ENCODE peak calls at places on chromosomes 13 and 19, in nine cellular contexts. One of them, this sample, is unnamed.

GRCh38 chr19:41821003-41821735 is 23.3 kb downstream of the LYPD4 start:
- DNase-seq in esophagus muscularis mucosa: no peak
- DNase-seq in vagina: no peak
- DNase-seq in prostate gland: peak; percentile 41
- DNase-seq in sigmoid colon: no peak
- DNase-seq in SK-N-SH: peak; percentile 70
- DNase-seq in endothelial cell of umbilical vein: peak; percentile 53
- DNase-seq in transverse colon: peak; percentile 41
- DNase-seq in stomach: peak; percentile 36
- DNase-seq in this sample: no peak

GRCh38 chr13:48448963-48449614 is 36.2 kb upstream of the LPAR6 start:
- DNase-seq in esophagus muscularis mucosa: no peak
- DNase-seq in vagina: no peak
- DNase-seq in prostate gland: no peak
- DNase-seq in sigmoid colon: no peak
- DNase-seq in SK-N-SH: no peak
- DNase-seq in endothelial cell of umbilical vein: no peak
- DNase-seq in transverse colon: no peak
- DNase-seq in stomach: no peak
- DNase-seq in this sample: no peak

GRCh38 chr13:30872685-30873443 is 33.2 kb upstream of the MEDAG start:
- DNase-seq in esophagus muscularis mucosa: no peak
- DNase-seq in vagina: peak; percentile 89
- DNase-seq in prostate gland: no peak
- DNase-seq in sigmoid colon: peak; percentile 85
- DNase-seq in SK-N-SH: peak; percentile 55
- DNase-seq in endothelial cell of umbilical vein: peak; percentile 97
- DNase-seq in transverse colon: no peak
- DNase-seq in stomach: no peak
- DNase-seq in this sample: no peak

GRCh38 chr19:1264801-1265610 is 4.1 kb upstream of the CIRBP start:
- DNase-seq in esophagus muscularis mucosa: no peak
- DNase-seq in vagina: peak; percentile 95
- DNase-seq in prostate gland: peak; percentile 23
- DNase-seq in sigmoid colon: peak; percentile 93
- DNase-seq in SK-N-SH: no peak
- DNase-seq in endothelial cell of umbilical vein: peak; percentile 68
- DNase-seq in transverse colon: peak; percentile 79
- DNase-seq in stomach: peak; percentile 73
- DNase-seq in this sample: peak; percentile 84

GRCh38 chr13:113616991-113617749 is 32.6 kb downstream of the TFDP1 start:
- DNase-seq in esophagus muscularis mucosa: no peak
- DNase-seq in vagina: no peak
- DNase-seq in prostate gland: no peak
- DNase-seq in sigmoid colon: no peak
- DNase-seq in SK-N-SH: no peak
- DNase-seq in endothelial cell of umbilical vein: no peak
- DNase-seq in transverse colon: no peak
- DNase-seq in stomach: peak; percentile 44
- DNase-seq in this sample: no peak

GRCh38 chr13:34816118-34816517 is 126.0 kb upstream of the NBEA start:
- DNase-seq in esophagus muscularis mucosa: no peak
- DNase-seq in vagina: no peak
- DNase-seq in prostate gland: no peak
- DNase-seq in sigmoid colon: no peak
- DNase-seq in SK-N-SH: no peak
- DNase-seq in endothelial cell of umbilical vein: no peak
- DNase-seq in transverse colon: no peak
- DNase-seq in stomach: no peak
- DNase-seq in this sample: no peak

GRCh38 chr19:31742249-31742648 is 393.0 kb upstream of the TSHZ3 start:
- DNase-seq in esophagus muscularis mucosa: no peak
- DNase-seq in vagina: no peak
- DNase-seq in prostate gland: no peak
- DNase-seq in sigmoid colon: no peak
- DNase-seq in SK-N-SH: no peak
- DNase-seq in endothelial cell of umbilical vein: no peak
- DNase-seq in transverse colon: no peak
- DNase-seq in stomach: no peak
- DNase-seq in this sample: no peak

GRCh38 chr19:33256266-33256665 is 30.6 kb upstream of the SLC7A10 start:
- DNase-seq in esophagus muscularis mucosa: no peak
- DNase-seq in vagina: no peak
- DNase-seq in prostate gland: no peak
- DNase-seq in sigmoid colon: no peak
- DNase-seq in SK-N-SH: no peak
- DNase-seq in endothelial cell of umbilical vein: no peak
- DNase-seq in transverse colon: no peak
- DNase-seq in stomach: no peak
- DNase-seq in this sample: no peak

DNA sequence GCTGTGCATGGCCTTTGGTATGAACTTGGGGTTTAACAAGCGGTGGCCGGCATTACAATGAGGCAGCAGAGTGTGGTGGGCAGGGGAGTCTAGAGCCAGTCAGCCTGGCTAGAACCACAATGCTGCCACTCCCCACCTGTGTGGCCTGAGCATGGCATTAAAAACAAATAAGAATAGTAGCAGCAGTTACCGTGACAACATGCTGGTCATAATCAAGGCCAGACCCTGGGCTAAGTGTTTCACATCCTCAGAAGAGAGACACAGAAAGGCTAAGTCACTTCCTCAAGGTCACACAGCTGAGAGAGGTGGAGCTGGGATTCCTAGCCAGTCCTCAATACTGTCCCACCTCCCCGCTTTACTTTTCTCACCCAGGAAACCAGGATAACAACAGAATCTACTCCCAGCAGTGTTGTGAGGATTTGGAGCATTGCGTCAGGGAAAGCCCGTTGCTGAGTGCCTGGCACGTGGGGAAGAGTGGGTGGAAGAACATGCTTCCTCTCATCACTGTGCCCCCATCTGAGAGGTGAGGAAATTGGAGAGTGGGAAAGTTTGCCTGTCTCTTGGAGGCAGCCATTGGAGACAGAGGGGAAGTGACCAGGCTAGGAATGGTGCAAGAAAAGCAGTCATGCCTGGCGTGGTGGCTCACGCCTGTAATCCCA is 24.4 kb downstream of the LIG1 start:
- DNase-seq in esophagus muscularis mucosa: no peak
- DNase-seq in vagina: no peak
- DNase-seq in prostate gland: no peak
- DNase-seq in sigmoid colon: no peak
- DNase-seq in SK-N-SH: no peak
- DNase-seq in endothelial cell of umbilical vein: peak; percentile 65
- DNase-seq in transverse colon: no peak
- DNase-seq in stomach: no peak
- DNase-seq in this sample: no peak
- H3K36me3 ChIP-seq in esophagus muscularis mucosa: peaks cover 8% of the 10 kb centered on the region
- H3K36me3 ChIP-seq in vagina: peaks cover 9% of the 10 kb centered on the region
- H3K36me3 ChIP-seq in prostate gland: no peaks in the 10 kb centered on the region
- H3K36me3 ChIP-seq in sigmoid colon: no peaks in the 10 kb centered on the region
- H3K36me3 ChIP-seq in SK-N-SH: no peaks in the 10 kb centered on the region
- H3K36me3 ChIP-seq in endothelial cell of umbilical vein: peaks cover 2% of the 10 kb centered on the region
- H3K36me3 ChIP-seq in transverse colon: no peaks in the 10 kb centered on the region
- H3K36me3 ChIP-seq in stomach: peaks cover 64% of the 10 kb centered on the region
- H3K36me3 ChIP-seq in this sample: no peaks in the 10 kb centered on the region

GRCh38 chr13:46213242-46213641 is 1.5 kb downstream of the LRRC63 start:
- DNase-seq in esophagus muscularis mucosa: no peak
- DNase-seq in vagina: no peak
- DNase-seq in prostate gland: no peak
- DNase-seq in sigmoid colon: no peak
- DNase-seq in SK-N-SH: no peak
- DNase-seq in endothelial cell of umbilical vein: no peak
- DNase-seq in transverse colon: no peak
- DNase-seq in stomach: no peak
- DNase-seq in this sample: no peak

GRCh38 chr13:46207828-46208227 is 3.9 kb upstream of the LRRC63 start:
- DNase-seq in esophagus muscularis mucosa: no peak
- DNase-seq in vagina: no peak
- DNase-seq in prostate gland: no peak
- DNase-seq in sigmoid colon: no peak
- DNase-seq in SK-N-SH: no peak
- DNase-seq in endothelial cell of umbilical vein: no peak
- DNase-seq in transverse colon: no peak
- DNase-seq in stomach: no peak
- DNase-seq in this sample: no peak

GRCh38 chr13:46210362-46211083 is 1.2 kb upstream of the LRRC63 start:
- DNase-seq in esophagus muscularis mucosa: no peak
- DNase-seq in vagina: no peak
- DNase-seq in prostate gland: no peak
- DNase-seq in sigmoid colon: no peak
- DNase-seq in SK-N-SH: no peak
- DNase-seq in endothelial cell of umbilical vein: no peak
- DNase-seq in transverse colon: no peak
- DNase-seq in stomach: no peak
- DNase-seq in this sample: no peak

GRCh38 chr13:46211521-46212351 is at the start of gene LRRC63:
- DNase-seq in esophagus muscularis mucosa: no peak
- DNase-seq in vagina: no peak
- DNase-seq in prostate gland: peak; percentile 73
- DNase-seq in sigmoid colon: peak; percentile 86
- DNase-seq in SK-N-SH: peak; percentile 91
- DNase-seq in endothelial cell of umbilical vein: peak; percentile 43
- DNase-seq in transverse colon: peak; percentile 87
- DNase-seq in stomach: peak; percentile 87
- DNase-seq in this sample: peak; percentile 93

GRCh38 chr13:46211116-46211515 is 612 bp upstream of the LRRC63 start:
- DNase-seq in esophagus muscularis mucosa: no peak
- DNase-seq in vagina: no peak
- DNase-seq in prostate gland: no peak
- DNase-seq in sigmoid colon: no peak
- DNase-seq in SK-N-SH: peak; percentile 32
- DNase-seq in endothelial cell of umbilical vein: peak; percentile 3
- DNase-seq in transverse colon: no peak
- DNase-seq in stomach: no peak
- DNase-seq in this sample: no peak
- H3K4me3 ChIP-seq in esophagus muscularis mucosa: peak overlapping the region; percentile 66
- H3K4me3 ChIP-seq in vagina: peak overlapping the region; percentile 46
- H3K4me3 ChIP-seq in prostate gland: peak overlapping the region; percentile 29
- H3K4me3 ChIP-seq in sigmoid colon: peak overlapping the region; percentile 48
- H3K4me3 ChIP-seq in SK-N-SH: peak overlapping the region; percentile 86
- H3K4me3 ChIP-seq in endothelial cell of umbilical vein: peak overlapping the region; percentile 67
- H3K4me3 ChIP-seq in transverse colon: peak overlapping the region; percentile 30
- H3K4me3 ChIP-seq in stomach: peak overlapping the region; percentile 47
- H3K4me3 ChIP-seq in this sample: peak overlapping the region; percentile 55

GRCh38 chr19:38304866-38305429 is 897 bp downstream of the C19orf33 start:
- DNase-seq in esophagus muscularis mucosa: no peak
- DNase-seq in vagina: no peak
- DNase-seq in prostate gland: peak; percentile 72
- DNase-seq in sigmoid colon: no peak
- DNase-seq in SK-N-SH: peak; percentile 58
- DNase-seq in endothelial cell of umbilical vein: peak; percentile 70
- DNase-seq in transverse colon: peak; percentile 94
- DNase-seq in stomach: peak; percentile 93
- DNase-seq in this sample: peak; percentile 94

GRCh38 chr19:38304352-38304865 is 358 bp downstream of the C19orf33 start:
- DNase-seq in esophagus muscularis mucosa: no peak
- DNase-seq in vagina: no peak
- DNase-seq in prostate gland: no peak
- DNase-seq in sigmoid colon: no peak
- DNase-seq in SK-N-SH: no peak
- DNase-seq in endothelial cell of umbilical vein: no peak
- DNase-seq in transverse colon: no peak
- DNase-seq in stomach: no peak
- DNase-seq in this sample: no peak

GRCh38 chr19:38307076-38307475 is 3.0 kb downstream of the C19orf33 start:
- DNase-seq in esophagus muscularis mucosa: no peak
- DNase-seq in vagina: no peak
- DNase-seq in prostate gland: no peak
- DNase-seq in sigmoid colon: no peak
- DNase-seq in SK-N-SH: no peak
- DNase-seq in endothelial cell of umbilical vein: no peak
- DNase-seq in transverse colon: no peak
- DNase-seq in stomach: no peak
- DNase-seq in this sample: no peak

GRCh38 chr19:38306236-38306635 is 2.2 kb downstream of the C19orf33 start:
- DNase-seq in esophagus muscularis mucosa: no peak
- DNase-seq in vagina: no peak
- DNase-seq in prostate gland: no peak
- DNase-seq in sigmoid colon: no peak
- DNase-seq in SK-N-SH: no peak
- DNase-seq in endothelial cell of umbilical vein: no peak
- DNase-seq in transverse colon: no peak
- DNase-seq in stomach: no peak
- DNase-seq in this sample: no peak

DNA sequence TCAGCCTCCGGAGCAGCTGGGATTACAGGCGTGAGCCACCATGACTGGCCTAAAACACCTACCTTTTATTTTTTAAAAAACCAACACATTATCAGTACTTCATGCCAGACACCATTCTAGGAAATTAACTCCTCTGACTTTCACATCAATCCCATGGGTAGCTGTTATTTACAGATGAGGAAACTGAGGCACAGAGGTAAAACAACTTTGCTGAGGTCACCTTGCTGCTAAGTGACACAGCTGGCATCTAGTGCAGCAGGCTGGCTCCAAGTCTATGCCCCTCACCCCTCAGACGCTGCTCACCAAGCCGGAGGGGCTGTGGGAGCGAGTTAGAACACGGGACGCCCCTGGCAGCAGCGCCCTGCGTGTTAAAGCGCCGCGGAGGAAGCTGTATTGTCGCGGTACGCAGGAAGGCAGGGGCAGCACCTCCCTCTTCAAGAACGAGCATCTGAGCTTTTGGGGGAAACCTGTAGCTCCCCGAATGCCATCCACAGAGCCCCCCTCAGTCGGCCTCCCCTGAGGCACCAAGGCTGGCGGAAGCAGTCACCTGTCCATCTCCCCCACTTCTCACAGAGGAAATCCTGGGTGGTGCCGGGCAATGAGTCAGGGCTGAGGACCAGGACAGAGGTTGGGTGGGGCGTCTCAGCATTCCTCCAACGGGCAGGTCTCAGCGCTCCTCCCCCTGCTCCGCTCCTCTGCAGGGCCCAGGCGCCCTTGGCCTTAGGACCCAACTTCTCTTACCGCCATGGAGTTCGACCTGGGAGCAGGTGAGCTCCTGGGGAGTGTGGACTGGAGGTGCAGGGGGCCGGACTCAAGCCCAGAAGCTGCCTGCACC is at the start of gene C19orf33:
- DNase-seq in esophagus muscularis mucosa: no peak
- DNase-seq in vagina: no peak
- DNase-seq in prostate gland: no peak
- DNase-seq in sigmoid colon: no peak
- DNase-seq in SK-N-SH: no peak
- DNase-seq in endothelial cell of umbilical vein: no peak
- DNase-seq in transverse colon: peak; percentile 93
- DNase-seq in stomach: peak; percentile 88
- DNase-seq in this sample: peak; percentile 91
- TF ChIP-seq POLR2AphosphoS5 in esophagus muscularis mucosa: peak; percentile 36
- TF ChIP-seq POLR2AphosphoS5 in vagina: no peak
- TF ChIP-seq POLR2AphosphoS5 in prostate gland: no peak
- TF ChIP-seq POLR2AphosphoS5 in sigmoid colon: no peak
- TF ChIP-seq POLR2AphosphoS5 in SK-N-SH: no peak
- TF ChIP-seq POLR2AphosphoS5 in endothelial cell of umbilical vein: peak; percentile 79
- TF ChIP-seq POLR2AphosphoS5 in transverse colon: peak; percentile 91
- TF ChIP-seq POLR2AphosphoS5 in stomach: peak; percentile 74
- TF ChIP-seq POLR2AphosphoS5 in this sample: peak; percentile 20

GRCh38 chr19:38837304-38837626 is 5.7 kb upstream of the ECH1 start:
- DNase-seq in esophagus muscularis mucosa: no peak
- DNase-seq in vagina: no peak
- DNase-seq in prostate gland: no peak
- DNase-seq in sigmoid colon: no peak
- DNase-seq in SK-N-SH: peak; percentile 63
- DNase-seq in endothelial cell of umbilical vein: no peak
- DNase-seq in transverse colon: no peak
- DNase-seq in stomach: no peak
- DNase-seq in this sample: no peak
- H3K36me3 ChIP-seq in esophagus muscularis mucosa: peaks cover 72% of the 10 kb centered on the region
- H3K36me3 ChIP-seq in vagina: peaks cover 68% of the 10 kb centered on the region
- H3K36me3 ChIP-seq in prostate gland: peaks cover 23% of the 10 kb centered on the region
- H3K36me3 ChIP-seq in sigmoid colon: peaks cover 50% of the 10 kb centered on the region
- H3K36me3 ChIP-seq in SK-N-SH: peaks cover 45% of the 10 kb centered on the region
- H3K36me3 ChIP-seq in endothelial cell of umbilical vein: peaks cover 55% of the 10 kb centered on the region
- H3K36me3 ChIP-seq in transverse colon: no peaks in the 10 kb centered on the region
- H3K36me3 ChIP-seq in stomach: peaks cover 77% of the 10 kb centered on the region
- H3K36me3 ChIP-seq in this sample: peaks cover 72% of the 10 kb centered on the region